ENCODE peak calls at places on chromosomes 2 and 18, in five cellular contexts. V is cardiac muscle cell, Q is fibroblast of lung, C is GM23338, I is fibroblast of mammary gland. S is an unnamed sample.

GRCh38 chr18:77376043-77376732 is 126.5 kb downstream of the GALR1 start:
- DNase-seq in C (peak), V (no peak), I (no peak), Q (peak), S (no peak)

GRCh38 chr2:120893874-120894584 is 158.4 kb downstream of the GLI2 start:
- DNase-seq in C (peak), V (no peak), Q (peak), I (no peak), S (no peak)

GRCh38 chr2:128442053-128442751 is 123.5 kb upstream of the HS6ST1 start:
- DNase-seq in C (peak), I (no peak), V (no peak), Q (no peak), S (no peak)

GRCh38 chr2:119407430-119408220 is 24.0 kb upstream of the TMEM37 start:
- DNase-seq in C (peak), Q (peak), V (peak), I (peak), S (no peak)

GRCh38 chr18:2180586-2180985 is 390.7 kb downstream of the METTL4 start:
- DNase-seq in Q (no peak), I (no peak), V (no peak), C (no peak), S (no peak)

GRCh38 chr2:25700221-25700660 is 26.9 kb upstream of the DTNB start:
- DNase-seq in V (peak), Q (peak), C (peak), I (peak), S (no peak)

GRCh38 chr2:74250189-74250631 is 51.8 kb downstream of the MTHFD2 start:
- DNase-seq in I (peak), C (peak), Q (peak), V (peak), S (no peak)

GRCh38 chr2:168340931-168341330 is 93.5 kb upstream of the STK39 start:
- DNase-seq in I (peak), V (no peak), Q (no peak), C (no peak), S (no peak)

GRCh38 chr18:78728301-78729098 is 251.1 kb upstream of the SALL3 start:
- DNase-seq in Q (no peak), C (no peak), I (no peak), V (no peak), S (no peak)

GRCh38 chr2:162029287-162029901 is 44.6 kb downstream of the DPP4 start:
- DNase-seq in I (peak), C (no peak), Q (peak), V (peak), S (no peak)

GRCh38 chr2:158967731-158968395 is 577 bp upstream of the TANC1 start:
- DNase-seq in I (peak), C (peak), Q (peak), V (peak), S (no peak)

GRCh38 chr2:29053680-29054400 is 20.5 kb downstream of the PCARE start:
- DNase-seq in C (no peak), V (peak), I (peak), Q (no peak), S (no peak)

GRCh38 chr2:163681765-163682164 is 54.0 kb downstream of the FIGN start:
- DNase-seq in Q (peak), V (peak), I (peak), C (no peak), S (no peak)

GRCh38 chr2:230798769-230799399 is 65.9 kb upstream of the ITM2C start:
- DNase-seq in Q (peak), V (peak), C (peak), I (peak), S (no peak)

GRCh38 chr2:23662466-23662865 is 264.5 kb downstream of the ATAD2B start:
- DNase-seq in C (no peak), Q (no peak), V (no peak), I (no peak), S (no peak)

GRCh38 chr2:26980971-26981370 is 10.5 kb downstream of the MAPRE3 start:
- DNase-seq in I (no peak), V (no peak), C (no peak), Q (no peak), S (no peak)

GRCh38 chr2:149489452-149489851 is 98.1 kb downstream of the MMADHC start:
- DNase-seq in Q (no peak), C (peak), V (no peak), I (no peak), S (no peak)

GRCh38 chr2:152611458-152612231 is 105.6 kb downstream of the PRPF40A start:
- DNase-seq in V (peak), I (peak), Q (peak), C (no peak), S (no peak)

GRCh38 chr2:142586693-142587432 is 290.6 kb upstream of the KYNU start:
- DNase-seq in I (no peak), C (no peak), V (no peak), Q (no peak), S (no peak)

GRCh38 chr2:237859533-237860272 is at the start of gene RAMP1:
- DNase-seq in V (peak), Q (peak), I (no peak), C (peak), S (no peak)

GRCh38 chr18:39057423-39058057 is 1491.9 kb upstream of the CELF4 start:
- DNase-seq in I (peak), C (no peak), Q (peak), V (peak), S (peak)

GRCh38 chr2:175872716-175873115 is 129.4 kb downstream of the LNPK start:
- DNase-seq in C (no peak), Q (peak), I (peak), V (no peak), S (no peak)

DNA sequence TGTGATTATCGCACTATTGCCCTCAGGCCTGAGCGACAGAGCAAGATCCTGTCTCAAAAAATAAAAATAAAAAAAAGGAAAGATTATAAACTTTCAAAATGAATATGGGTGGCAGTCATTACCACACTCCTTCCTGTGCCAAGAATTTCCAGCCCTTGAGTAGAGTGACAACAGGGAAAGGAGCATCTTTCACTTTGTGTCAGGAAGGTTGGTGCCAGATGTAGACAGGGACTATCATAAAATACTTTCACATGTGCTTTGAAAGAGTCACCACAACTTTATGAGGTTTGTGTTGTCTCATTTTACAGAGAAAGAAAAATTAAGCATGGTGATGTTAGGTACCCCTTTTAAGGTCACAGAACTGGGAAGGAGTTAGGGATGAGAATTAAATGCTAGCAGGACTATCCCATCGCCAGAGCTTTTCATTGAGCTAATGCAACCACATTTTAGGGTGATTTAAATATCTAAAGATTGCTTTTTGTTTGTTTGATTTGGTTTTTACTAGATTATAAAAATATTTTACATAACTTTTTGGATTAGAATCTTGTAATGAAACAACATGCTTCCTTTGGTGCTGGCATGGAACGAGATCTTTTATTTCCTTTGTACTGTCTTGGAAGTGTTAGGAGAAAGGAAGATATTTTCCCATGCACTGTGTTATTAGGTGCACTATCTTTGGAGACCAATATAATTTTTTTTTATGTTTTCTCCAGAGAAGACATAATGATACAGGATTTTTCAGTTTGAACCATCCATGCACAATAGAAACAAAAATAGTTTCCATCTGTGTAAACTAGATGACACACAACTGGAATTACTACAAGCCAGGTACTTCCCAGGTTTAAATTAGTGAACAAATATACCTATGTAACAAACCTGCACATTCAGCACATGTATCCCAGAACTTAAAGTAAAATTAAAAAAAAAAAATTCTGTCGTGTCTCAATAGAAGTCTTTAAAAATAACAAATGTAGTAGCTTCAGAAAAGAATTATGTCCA is 1617.1 kb upstream of the ACVR2A start:
- DNase-seq in I (no peak), C (no peak), Q (no peak), V (no peak), S (no peak)
- H3K4me3 ChIP-seq in I (no peak), C (no peak), Q (no peak), V (no peak), S (no peak)

DNA sequence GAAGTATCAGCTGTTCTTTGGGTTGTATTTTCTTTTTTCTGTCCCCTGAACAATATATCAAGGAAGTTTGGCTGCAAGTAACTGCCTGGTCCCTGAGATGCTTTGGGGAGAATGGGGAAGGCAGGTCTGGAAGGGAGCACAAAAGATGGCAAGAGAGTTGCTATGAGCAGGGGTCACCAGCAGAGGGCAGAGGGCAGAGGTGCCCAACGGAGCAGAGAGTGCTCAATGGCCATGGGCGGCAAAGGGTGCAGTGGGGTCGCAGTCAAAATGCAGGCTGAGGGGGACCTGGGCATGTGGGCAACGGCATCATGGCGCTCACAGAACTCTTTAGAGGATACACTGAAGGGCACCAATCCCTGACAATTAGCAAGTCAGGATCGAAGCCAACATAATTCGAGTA is 107.7 kb upstream of the ATP8B1 start:
- DNase-seq in Q (no peak), V (no peak), C (peak), I (no peak), S (no peak)
- TF ChIP-seq CTCF in Q (peak), V (peak), C (peak), I (peak), S (peak)

DNA sequence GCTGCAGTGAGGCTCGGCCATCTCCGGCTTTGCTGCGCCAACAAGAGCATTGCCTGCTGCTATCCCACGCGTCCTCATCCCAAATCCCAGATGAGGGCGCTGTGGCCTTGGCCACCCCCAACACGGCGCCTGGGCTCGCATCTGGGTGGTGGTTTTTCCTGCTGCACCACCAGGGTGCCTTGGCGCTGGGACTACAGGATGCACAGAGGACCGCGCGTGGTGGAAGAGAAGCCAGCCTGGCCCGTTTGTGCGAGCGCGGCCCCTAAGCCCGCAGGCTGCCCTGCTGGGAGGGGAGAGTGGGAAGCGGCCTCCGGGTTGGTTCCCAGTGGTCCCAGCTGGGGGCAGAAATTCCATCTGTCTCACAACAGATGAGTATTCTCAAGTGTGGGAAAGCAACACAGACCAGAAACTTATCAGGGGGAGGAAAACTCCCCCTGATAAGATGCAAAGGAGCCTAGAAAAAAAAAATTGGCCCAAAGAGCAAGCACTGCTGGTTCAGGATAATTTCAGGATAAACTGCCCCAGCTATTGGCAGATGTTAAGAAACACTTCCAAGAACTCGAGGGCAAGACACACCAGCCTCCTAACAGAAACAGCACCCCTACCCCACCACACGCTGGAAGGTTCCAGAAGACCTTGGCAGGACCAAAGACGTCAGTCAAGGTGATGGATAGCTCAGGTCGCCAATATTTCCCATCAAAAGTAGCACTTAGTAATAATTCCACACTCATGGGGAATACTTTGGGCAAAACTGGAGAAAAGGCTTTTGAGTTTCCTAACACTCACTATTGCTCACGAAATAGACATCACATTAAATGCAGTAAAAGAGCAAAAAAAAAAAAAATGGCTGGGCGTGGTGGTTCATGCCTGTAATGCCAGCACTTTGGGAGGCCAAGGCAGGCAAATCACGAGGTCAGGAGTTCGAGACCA is 152.1 kb downstream of the PXDN start:
- DNase-seq in C (peak), I (peak), V (peak), Q (peak), S (peak)
- H3K4me3 ChIP-seq in C (no peak), I (no peak), V (no peak), Q (no peak), S (no peak)

DNA sequence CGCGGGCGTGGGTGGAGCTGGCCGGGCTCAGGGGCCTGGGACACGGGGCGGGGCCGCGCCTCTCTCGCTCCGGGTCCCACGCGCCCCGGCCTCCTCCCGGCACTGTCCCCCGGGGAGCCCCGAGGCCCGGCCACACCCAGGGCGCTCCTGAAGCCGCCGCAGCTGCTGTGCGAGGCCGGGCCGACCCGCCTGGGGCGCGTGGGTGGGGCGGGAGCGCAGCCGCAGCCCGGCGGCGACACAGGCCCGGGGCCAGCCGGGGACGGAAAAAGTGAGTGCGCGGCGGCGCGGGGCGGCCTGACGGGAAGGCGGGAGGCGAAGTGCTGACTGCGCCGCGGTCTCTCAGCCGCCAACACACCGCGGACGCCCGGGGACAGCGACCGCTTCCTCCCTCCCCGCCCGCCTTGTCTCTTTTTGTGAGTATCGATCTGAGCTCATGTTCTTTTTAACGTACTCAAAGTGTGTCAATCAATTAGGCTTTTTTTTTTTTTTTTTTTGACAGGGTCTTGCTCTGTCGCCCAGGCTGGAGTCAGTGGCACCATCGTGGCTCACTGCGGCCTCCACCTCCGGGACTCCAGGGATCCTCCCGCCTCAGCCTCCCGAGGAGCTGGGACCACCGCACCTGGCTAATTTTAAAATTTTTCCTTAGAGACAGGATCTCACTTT is 14.5 kb downstream of the PDCD1 start:
- DNase-seq in Q (peak), V (peak), C (peak), I (peak), S (no peak)
- TF ChIP-seq CTCF in Q (no peak), V (no peak), C (no peak), I (no peak), S (no peak)

DNA sequence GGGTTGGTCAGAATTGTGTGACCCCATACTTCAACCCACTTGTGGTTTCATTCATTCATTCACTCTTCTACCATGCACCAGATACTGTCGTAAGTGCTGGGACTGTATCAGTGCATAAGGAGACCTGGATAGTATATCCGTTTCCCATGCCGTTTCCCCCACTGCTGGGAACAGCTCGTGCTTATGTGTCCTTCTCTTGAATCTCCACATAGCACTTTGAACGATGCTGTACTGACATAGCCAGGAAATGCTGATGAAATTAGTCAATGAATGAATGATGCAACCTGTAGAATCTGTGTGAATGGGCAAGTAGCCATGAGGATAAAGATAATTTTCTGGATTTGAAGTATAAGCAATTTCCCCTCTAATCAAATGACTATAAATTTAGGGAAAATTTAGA is 276.1 kb downstream of the BCL2 start:
- DNase-seq in C (no peak), I (peak), Q (no peak), V (peak), S (no peak)
- H3K4me3 ChIP-seq in C (no peak), I (no peak), Q (no peak), V (no peak), S (no peak)

GRCh38 chr2:53562407-53562806 is 205.2 kb upstream of the CHAC2 start:
- DNase-seq in C (no peak), I (no peak), V (no peak), Q (no peak), S (no peak)

GRCh38 chr2:53558867-53559266 is 208.7 kb upstream of the CHAC2 start:
- DNase-seq in Q (no peak), C (no peak), V (no peak), I (no peak), S (no peak)

GRCh38 chr2:53561155-53561554 is 206.4 kb upstream of the CHAC2 start:
- DNase-seq in C (no peak), V (no peak), I (no peak), Q (no peak), S (no peak)

DNA sequence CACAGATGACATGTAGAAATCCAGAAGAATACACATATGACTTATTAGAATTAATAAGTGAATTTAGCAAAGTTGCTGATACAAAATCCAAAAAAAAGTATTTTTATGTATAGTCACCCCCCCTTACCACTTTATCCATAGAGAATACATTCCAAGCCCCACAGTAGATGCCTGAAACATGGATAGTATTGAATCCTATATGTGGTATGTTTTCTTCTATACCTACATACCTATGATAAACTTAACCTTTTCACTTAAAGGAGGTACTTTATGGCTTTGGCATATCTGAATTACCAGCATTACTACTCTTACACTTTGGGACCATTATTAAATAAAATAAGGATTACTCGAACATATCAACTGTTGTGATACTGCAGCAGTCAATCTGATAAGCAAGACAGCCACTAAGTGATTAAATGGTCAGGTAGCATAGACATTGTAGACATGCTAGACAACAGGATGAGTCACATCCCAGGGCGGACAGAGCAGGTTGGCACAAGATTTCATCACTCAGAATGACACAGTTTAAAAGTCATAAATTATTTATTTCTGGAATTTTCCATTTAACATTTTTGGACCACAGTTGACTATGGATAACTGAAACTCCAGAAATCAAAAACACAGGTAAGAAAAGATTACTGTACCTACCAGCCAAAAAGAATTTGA is 208.2 kb upstream of the CHAC2 start:
- DNase-seq in Q (peak), I (no peak), V (no peak), C (no peak), S (no peak)
- TF ChIP-seq CTCF in Q (no peak), I (no peak), V (no peak), C (no peak), S (no peak)

GRCh38 chr18:500230-500555 is 308 bp downstream of the COLEC12 start:
- DNase-seq in V (peak), Q (no peak), C (peak), I (peak), S (no peak)
- H3K4me3 ChIP-seq in V (peak), Q (peak), C (peak), I (peak), S (peak)